ENCODE peak calls at places on chromosomes 2 and 18, in nine cellular contexts. T is RCC 7860; P is cardiac muscle cell; Z is fibroblast of lung; J is lower lobe of right lung; X is NCI-H510A treated with DMSO at 0.1 percent for 48 hours; N is brain microvascular endothelial cell; F is adrenal gland; S is naive thymus-derived CD8-positive, alpha-beta T cell. G is an unnamed sample.

GRCh38 chr2:206990335-206990734 is 51.0 kb downstream of the CPO start:
- DNase-seq in T (no peak), P (no peak), Z (peak; percentile 57), J (no peak), X (no peak), N (no peak), F (no peak), S (no peak), G (no peak)

GRCh38 chr2:38581193-38582147 is 21.3 kb downstream of the HNRNPLL start:
- DNase-seq in T (peak; percentile 48), P (peak; percentile 85), Z (peak; percentile 89), J (peak; percentile 60), X (peak; percentile 77), N (no peak), F (peak; percentile 50), S (peak; percentile 81), G (peak; percentile 12)

GRCh38 chr18:12282436-12283039 is 25.5 kb upstream of the TUBB6 start:
- DNase-seq in T (peak; percentile 20), P (no peak), Z (peak; percentile 66), J (no peak), X (no peak), N (peak; percentile 92), F (no peak), S (no peak), G (no peak)

GRCh38 chr2:189835855-189836558 is 51.8 kb downstream of the PMS1 start:
- DNase-seq in T (no peak), P (no peak), Z (no peak), J (no peak), X (peak; percentile 13), N (no peak), F (no peak), S (no peak), G (no peak)

GRCh38 chr2:75403991-75404428 is 156.7 kb downstream of the EVA1A start:
- DNase-seq in T (peak; percentile 62), P (peak; percentile 63), Z (peak; percentile 66), J (no peak), X (peak; percentile 64), N (peak; percentile 28), F (no peak), S (peak; percentile 59), G (no peak)

GRCh38 chr2:240993446-240994160 is 4.8 kb upstream of the SNED1 start:
- DNase-seq in T (no peak), P (no peak), Z (no peak), J (peak; percentile 41), X (no peak), N (no peak), F (no peak), S (no peak), G (no peak)

GRCh38 chr2:196453613-196454047 is 185.9 kb upstream of the CCDC150 start:
- DNase-seq in T (peak; percentile 31), P (peak; percentile 44), Z (peak; percentile 74), J (no peak), X (peak; percentile 6), N (peak; percentile 51), F (peak; percentile 56), S (peak; percentile 38), G (no peak)

GRCh38 chr2:168194784-168195522 is 52.4 kb downstream of the STK39 start:
- DNase-seq in T (peak; percentile 17), P (no peak), Z (no peak), J (no peak), X (no peak), N (no peak), F (no peak), S (no peak), G (no peak)

GRCh38 chr2:165698621-165698946 is 95.5 kb downstream of the GALNT3 start:
- DNase-seq in T (peak; percentile 45), P (peak; percentile 56), Z (peak; percentile 74), J (no peak), X (peak; percentile 48), N (peak; percentile 62), F (peak; percentile 39), S (no peak), G (no peak)

GRCh38 chr2:11784747-11785610 is 38.5 kb downstream of the LPIN1 start:
- DNase-seq in T (no peak), P (peak; percentile 51), Z (peak; percentile 43), J (peak; percentile 57), X (no peak), N (peak; percentile 69), F (peak; percentile 47), S (peak; percentile 40), G (peak; percentile 74)

GRCh38 chr2:9971105-9971818 is 19.8 kb downstream of the GRHL1 start:
- DNase-seq in T (no peak), P (no peak), Z (peak; percentile 66), J (no peak), X (no peak), N (no peak), F (no peak), S (no peak), G (no peak)

GRCh38 chr18:26304511-26304910 is 78.3 kb downstream of the TAF4B start:
- DNase-seq in T (no peak), P (no peak), Z (no peak), J (no peak), X (no peak), N (no peak), F (no peak), S (no peak), G (no peak)

GRCh38 chr2:193331701-193332100 is 1137.0 kb upstream of the TMEFF2 start:
- DNase-seq in T (no peak), P (no peak), Z (no peak), J (no peak), X (no peak), N (no peak), F (no peak), S (no peak), G (no peak)

GRCh38 chr2:119960821-119961220 is 52.1 kb upstream of the EPB41L5 start:
- DNase-seq in T (no peak), P (no peak), Z (peak; percentile 96), J (no peak), X (no peak), N (no peak), F (no peak), S (no peak), G (no peak)

GRCh38 chr2:176164803-176165597 is 7.9 kb downstream of the HOXD3 start:
- DNase-seq in T (no peak), P (no peak), Z (no peak), J (no peak), X (no peak), N (no peak), F (no peak), S (no peak), G (no peak)